ENCODE peak calls at places on chromosomes 4 and X, in nine cellular contexts. L is NCI-H2227 treated with DMSO at 0.1 percent for 48 hours, N is NB4, P is head of caudate nucleus, S is smooth muscle cell of the brain vasculature, T is SJSA1, V is lower lobe of right lung, M is upper lobe of right lung, C is KG1. E is an unnamed sample.

GRCh38 chr4:145920205-145920604 is 18.4 kb downstream of the ZNF827 start:
- DNase-seq in L (no peak), N (no peak), P (no peak), S (no peak), T (peak), V (no peak), M (no peak), C (no peak), E (peak)

GRCh38 chrX:8848921-8849320 is 47.7 kb upstream of the FAM9A start:
- DNase-seq in L (peak), N (no peak), P (no peak), S (no peak), T (no peak), V (no peak), M (no peak), C (no peak), E (no peak)

GRCh38 chrX:41382699-41383645 is 49.0 kb downstream of the DDX3X start:
- DNase-seq in L (no peak), N (peak), P (no peak), S (peak), T (no peak), V (no peak), M (no peak), C (no peak), E (no peak)

GRCh38 chrX:40550069-40550468 is 30.7 kb upstream of the ATP6AP2 start:
- DNase-seq in L (peak), N (no peak), P (no peak), S (no peak), T (no peak), V (no peak), M (no peak), C (no peak), E (peak)

GRCh38 chr4:26298198-26298950 is 22.4 kb upstream of the RBPJ start:
- DNase-seq in L (no peak), N (no peak), P (no peak), S (no peak), T (no peak), V (no peak), M (no peak), C (no peak), E (no peak)

GRCh38 chr4:161350946-161351345 is 812.9 kb downstream of the FSTL5 start:
- DNase-seq in L (no peak), N (no peak), P (no peak), S (no peak), T (no peak), V (no peak), M (no peak), C (no peak), E (no peak)

GRCh38 chr4:133147922-133148689 is 988 bp upstream of the PCDH10 start:
- DNase-seq in L (no peak), N (no peak), P (peak), S (no peak), T (no peak), V (no peak), M (peak), C (no peak), E (no peak)

GRCh38 chr4:55398461-55398860 is 2.7 kb downstream of the TMEM165 start:
- DNase-seq in L (no peak), N (no peak), P (no peak), S (no peak), T (no peak), V (no peak), M (no peak), C (no peak), E (no peak)

GRCh38 chrX:35919536-35920309 is at the start of gene CFAP47:
- DNase-seq in L (no peak), N (no peak), P (peak), S (no peak), T (no peak), V (peak), M (peak), C (no peak), E (peak)

GRCh38 chr4:15005474-15006115 is 3.3 kb downstream of the CPEB2 start:
- DNase-seq in L (no peak), N (no peak), P (no peak), S (no peak), T (no peak), V (no peak), M (no peak), C (no peak), E (no peak)

GRCh38 chr4:143514432-143514831 is 930 bp downstream of the SMARCA5 start:
- DNase-seq in L (peak), N (peak), P (peak), S (no peak), T (peak), V (peak), M (peak), C (no peak), E (peak)

GRCh38 chr4:73901031-73901430 is 31.8 kb downstream of the CXCL1 start:
- DNase-seq in L (no peak), N (no peak), P (no peak), S (no peak), T (no peak), V (no peak), M (no peak), C (no peak), E (no peak)

GRCh38 chr4:110414590-110414989 is 61.4 kb upstream of the ENPEP start:
- DNase-seq in L (no peak), N (no peak), P (no peak), S (peak), T (no peak), V (no peak), M (no peak), C (no peak), E (no peak)

GRCh38 chrX:153624196-153625091 is 22.6 kb upstream of the DUSP9 start:
- DNase-seq in L (no peak), N (no peak), P (no peak), S (no peak), T (no peak), V (peak), M (no peak), C (no peak), E (no peak)

GRCh38 chrX:132614297-132614696 is 125.5 kb upstream of the MBNL3 start:
- DNase-seq in L (no peak), N (peak), P (peak), S (no peak), T (no peak), V (no peak), M (no peak), C (no peak), E (no peak)

GRCh38 chr4:36322921-36323354 is 41.5 kb downstream of the DTHD1 start:
- DNase-seq in L (no peak), N (peak), P (no peak), S (no peak), T (no peak), V (no peak), M (no peak), C (no peak), E (no peak)

GRCh38 chr4:17492058-17492741 is 19.7 kb downstream of the QDPR start:
- DNase-seq in L (no peak), N (no peak), P (peak), S (no peak), T (no peak), V (no peak), M (no peak), C (no peak), E (no peak)

GRCh38 chr4:143819029-143819428 is 86.3 kb downstream of the GYPE start:
- DNase-seq in L (no peak), N (no peak), P (no peak), S (no peak), T (no peak), V (no peak), M (no peak), C (no peak), E (no peak)

E was measured in RPMI8226.